ENCODE peak calls at places on chromosomes 5 and 9, in nine cellular contexts. G, R, Q, O, D, U, P, L and V are unnamed samples.

GRCh38 chr5:36897616-36898015 is 21.0 kb downstream of the NIPBL start:
- DNase-seq in Q (no peak), U (no peak), P (no peak), L (no peak), R (no peak), G (no peak), D (no peak), O (no peak), V (no peak)

GRCh38 chr9:95876595-95876994 is 1.1 kb downstream of the ERCC6L2 start:
- DNase-seq in Q (no peak), G (no peak), R (no peak), D (no peak), L (no peak), P (no peak), O (no peak), U (peak; percentile 20), V (no peak)

GRCh38 chr5:102307232-102307631 is 11.1 kb upstream of the SLCO4C1 start:
- DNase-seq in D (no peak), U (no peak), R (no peak), G (no peak), P (no peak), Q (no peak), O (no peak), L (no peak), V (no peak)

GRCh38 chr9:135070198-135070951 is 17.1 kb upstream of the OLFM1 start:
- DNase-seq in G (no peak), R (peak; percentile 8), L (no peak), Q (no peak), P (no peak), D (no peak), U (no peak), O (no peak), V (no peak)

GRCh38 chr9:133977421-133978201 is 14.5 kb downstream of the VAV2 start:
- DNase-seq in U (no peak), L (no peak), O (peak; percentile 4), R (peak; percentile 59), D (no peak), P (peak; percentile 56), G (no peak), Q (no peak), V (no peak)

GRCh38 chr9:127903557-127904475 is 4.4 kb upstream of the ST6GALNAC6 start:
- DNase-seq in P (peak; percentile 86), O (peak; percentile 65), G (peak; percentile 68), L (peak; percentile 82), D (no peak), R (peak; percentile 54), U (peak; percentile 40), Q (no peak), V (peak; percentile 95)

GRCh38 chr5:133944263-133945230 is 23.9 kb downstream of the C5orf15 start:
- DNase-seq in U (peak; percentile 52), R (peak; percentile 76), P (no peak), D (peak; percentile 74), L (no peak), G (peak; percentile 79), O (peak; percentile 82), Q (no peak), V (no peak)

GRCh38 chr9:95143591-95144561 is 173.6 kb downstream of the FANCC start:
- DNase-seq in L (peak; percentile 98), Q (peak; percentile 71), U (no peak), D (no peak), R (peak; percentile 60), P (peak; percentile 78), O (peak; percentile 57), G (peak; percentile 60), V (peak; percentile 91)

GRCh38 chr5:141359790-141360426 is at the start of gene PCDHGB2:
- DNase-seq in G (no peak), O (no peak), U (peak; percentile 76), D (no peak), P (no peak), Q (no peak), L (no peak), R (no peak), V (no peak)

DNA sequence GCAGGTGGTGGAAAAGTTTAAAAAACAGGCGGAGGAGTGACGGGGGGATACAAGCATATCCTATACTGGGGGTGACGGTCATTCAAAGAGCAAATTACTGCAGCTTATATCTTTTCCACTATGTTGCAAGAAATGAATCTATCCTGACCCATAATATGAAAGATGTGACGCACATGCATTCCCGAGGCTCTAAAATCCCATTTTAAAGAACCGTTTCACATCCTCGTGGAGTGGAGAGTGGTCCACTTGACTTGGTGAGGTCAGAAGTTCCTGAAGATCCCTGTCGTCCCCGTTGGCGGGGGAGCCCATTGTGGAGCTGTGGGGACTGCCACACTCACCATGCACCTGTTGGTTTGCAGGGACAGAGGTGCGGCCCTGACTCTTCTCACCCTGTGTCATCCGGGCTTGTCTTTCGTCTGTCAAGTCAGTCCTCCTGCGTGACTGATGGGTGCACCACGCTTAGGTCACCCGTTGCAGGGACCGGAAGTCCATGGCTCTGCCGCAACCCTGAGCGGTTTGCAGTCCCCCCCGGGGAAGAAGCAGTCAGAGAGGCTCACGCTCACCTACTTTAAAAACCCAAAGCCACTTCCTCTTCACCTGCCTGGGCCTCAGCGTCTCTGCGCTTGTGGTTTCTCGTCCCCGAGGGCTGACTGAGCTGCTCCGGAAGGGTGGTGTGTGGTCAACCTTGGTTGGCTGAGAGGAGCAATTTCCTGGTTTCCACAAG is 53.0 kb downstream of the USP20 start:
- DNase-seq in O (peak; percentile 33), L (no peak), D (no peak), G (peak; percentile 62), U (peak; percentile 100), R (no peak), P (peak; percentile 86), Q (no peak), V (no peak)
- TF ChIP-seq CTCF in O (no peak), L (no peak), D (no peak), G (no peak), U (no peak), R (no peak), P (no peak), Q (no peak), V (no peak)

GRCh38 chr5:181060924-181061323 is 20.9 kb downstream of the BTNL9 start:
- DNase-seq in Q (no peak), G (no peak), R (no peak), D (no peak), O (no peak), U (no peak), L (no peak), P (no peak), V (no peak)
- TF ChIP-seq POLR2A in Q (no peak), G (no peak), R (no peak), D (no peak), O (no peak), U (no peak), L (no peak), P (no peak), V (no peak)

DNA sequence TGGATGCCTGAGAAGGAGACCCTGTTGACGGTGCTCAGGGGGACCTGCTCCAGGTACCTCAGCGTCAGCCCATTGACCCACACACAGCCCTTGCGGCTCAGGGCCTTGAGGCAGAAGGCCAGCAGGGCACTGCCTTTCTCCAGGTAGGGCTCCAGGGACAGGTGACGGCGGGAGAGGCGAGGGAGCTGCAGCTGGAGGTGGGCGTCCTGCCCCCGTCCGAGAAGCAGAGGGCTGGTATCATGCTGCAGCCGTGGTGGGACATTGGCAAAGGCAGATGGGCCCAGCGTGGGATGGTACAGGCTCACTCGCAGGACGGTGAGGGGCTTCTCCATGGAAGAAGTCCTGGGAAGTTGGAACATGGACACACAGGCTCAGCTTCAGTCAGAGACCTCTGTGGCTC is 2.5 kb upstream of the DCANP1 start:
- DNase-seq in D (no peak), Q (no peak), P (peak; percentile 47), R (no peak), G (peak; percentile 5), U (no peak), L (no peak), O (no peak), V (no peak)
- TF ChIP-seq CTCF in D (no peak), Q (no peak), P (no peak), R (no peak), G (no peak), U (no peak), L (no peak), O (no peak), V (no peak)

DNA sequence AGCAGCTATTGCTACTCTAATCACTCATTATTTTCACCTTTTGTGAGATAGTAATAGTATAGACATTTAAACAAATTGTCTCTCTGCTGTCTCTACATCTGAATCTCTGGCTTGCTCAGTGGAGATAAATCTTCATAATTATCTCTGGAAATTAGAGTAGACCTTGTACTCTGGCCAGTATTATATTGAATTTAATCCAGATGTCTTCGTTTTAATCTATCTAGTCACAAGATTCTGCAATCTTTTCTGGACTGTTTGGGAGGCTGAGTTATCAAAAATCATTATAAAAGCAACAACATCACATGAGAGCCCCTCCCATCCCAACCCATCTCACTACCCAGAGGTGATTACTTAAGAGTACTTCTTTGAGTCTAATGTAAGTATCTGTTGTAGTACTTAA is 19.0 kb downstream of the ARHGAP26 start:
- DNase-seq in G (no peak), P (no peak), O (no peak), R (no peak), Q (no peak), D (no peak), L (no peak), U (no peak), V (no peak)
- TF ChIP-seq POLR2A in G (no peak), P (no peak), O (no peak), R (no peak), Q (no peak), D (no peak), L (no peak), U (no peak), V (no peak)

DNA sequence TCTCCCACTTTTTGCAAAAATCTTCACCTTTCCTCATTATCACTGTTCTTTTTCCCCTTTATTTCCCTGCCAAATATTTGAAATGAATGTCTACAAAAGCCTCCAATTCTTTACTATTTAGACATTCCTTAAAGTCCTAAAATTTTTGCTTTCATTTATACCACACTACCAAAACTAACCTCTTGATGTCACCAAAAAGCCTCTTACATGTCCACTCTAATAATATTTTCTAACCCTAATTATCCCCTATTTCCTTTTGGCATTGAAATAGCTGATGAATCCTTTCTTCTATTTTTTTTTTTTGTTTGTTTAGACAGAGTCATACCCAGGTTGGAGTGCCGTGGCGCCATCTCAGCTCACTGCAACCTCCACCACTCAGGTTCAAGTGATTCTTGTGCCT is 32.3 kb upstream of the NRG2 start:
- DNase-seq in Q (no peak), L (no peak), G (no peak), R (no peak), U (peak; percentile 16), O (no peak), D (no peak), P (no peak), V (no peak)
- TF ChIP-seq CTCF in Q (peak; percentile 29), L (no peak), G (no peak), R (no peak), U (no peak), O (peak; percentile 56), D (peak; percentile 38), P (no peak), V (no peak)